ENCODE peak calls at places on chromosome 5, in seven cellular contexts. I is heart left ventricle, C is stomach, P is A549, N is GM12878, X is transverse colon, Q is upper lobe of left lung. T is an unnamed sample.

GRCh38 chr5:112146323-112146848 is 272.7 kb downstream of the EPB41L4A start:
- DNase-seq in I (peak), C (no peak), P (no peak), N (peak), X (no peak), Q (no peak), T (no peak)

GRCh38 chr5:97528941-97529340 is 345.9 kb upstream of the RIOK2 start:
- DNase-seq in I (no peak), C (no peak), P (no peak), N (no peak), X (no peak), Q (no peak), T (no peak)

GRCh38 chr5:179486596-179487051 is 63.7 kb upstream of the RUFY1 start:
- DNase-seq in I (no peak), C (no peak), P (no peak), N (no peak), X (no peak), Q (peak), T (no peak)

GRCh38 chr5:143037071-143037470 is 266.9 kb downstream of the ARHGAP26 start:
- DNase-seq in I (no peak), C (no peak), P (no peak), N (no peak), X (no peak), Q (no peak), T (no peak)

GRCh38 chr5:83470920-83471404 is 582 bp upstream of the VCAN start:
- DNase-seq in I (no peak), C (no peak), P (no peak), N (no peak), X (no peak), Q (no peak), T (no peak)

GRCh38 chr5:42874621-42875198 is 63.0 kb upstream of the SELENOP start:
- DNase-seq in I (no peak), C (no peak), P (no peak), N (no peak), X (peak), Q (no peak), T (no peak)

GRCh38 chr5:26877154-26877553 is 161.2 kb downstream of the CDH9 start:
- DNase-seq in I (no peak), C (no peak), P (no peak), N (no peak), X (no peak), Q (no peak), T (no peak)

GRCh38 chr5:134103397-134103796 is 11.1 kb upstream of the TCF7 start:
- DNase-seq in I (no peak), C (no peak), P (no peak), N (no peak), X (no peak), Q (no peak), T (no peak)

GRCh38 chr5:13866792-13867191 is 77.7 kb downstream of the DNAH5 start:
- DNase-seq in I (no peak), C (no peak), P (peak), N (no peak), X (no peak), Q (no peak), T (peak)

GRCh38 chr5:459562-460412 is 16.8 kb downstream of the EXOC3 start:
- DNase-seq in I (peak), C (no peak), P (no peak), N (no peak), X (peak), Q (peak), T (no peak)

GRCh38 chr5:159163027-159163699 is 46.2 kb downstream of the RNF145 start:
- DNase-seq in I (no peak), C (no peak), P (peak), N (no peak), X (no peak), Q (no peak), T (peak)

GRCh38 chr5:151581841-151582583 is 9.1 kb downstream of the FAT2 start:
- DNase-seq in I (no peak), C (no peak), P (no peak), N (no peak), X (no peak), Q (no peak), T (no peak)

DNA sequence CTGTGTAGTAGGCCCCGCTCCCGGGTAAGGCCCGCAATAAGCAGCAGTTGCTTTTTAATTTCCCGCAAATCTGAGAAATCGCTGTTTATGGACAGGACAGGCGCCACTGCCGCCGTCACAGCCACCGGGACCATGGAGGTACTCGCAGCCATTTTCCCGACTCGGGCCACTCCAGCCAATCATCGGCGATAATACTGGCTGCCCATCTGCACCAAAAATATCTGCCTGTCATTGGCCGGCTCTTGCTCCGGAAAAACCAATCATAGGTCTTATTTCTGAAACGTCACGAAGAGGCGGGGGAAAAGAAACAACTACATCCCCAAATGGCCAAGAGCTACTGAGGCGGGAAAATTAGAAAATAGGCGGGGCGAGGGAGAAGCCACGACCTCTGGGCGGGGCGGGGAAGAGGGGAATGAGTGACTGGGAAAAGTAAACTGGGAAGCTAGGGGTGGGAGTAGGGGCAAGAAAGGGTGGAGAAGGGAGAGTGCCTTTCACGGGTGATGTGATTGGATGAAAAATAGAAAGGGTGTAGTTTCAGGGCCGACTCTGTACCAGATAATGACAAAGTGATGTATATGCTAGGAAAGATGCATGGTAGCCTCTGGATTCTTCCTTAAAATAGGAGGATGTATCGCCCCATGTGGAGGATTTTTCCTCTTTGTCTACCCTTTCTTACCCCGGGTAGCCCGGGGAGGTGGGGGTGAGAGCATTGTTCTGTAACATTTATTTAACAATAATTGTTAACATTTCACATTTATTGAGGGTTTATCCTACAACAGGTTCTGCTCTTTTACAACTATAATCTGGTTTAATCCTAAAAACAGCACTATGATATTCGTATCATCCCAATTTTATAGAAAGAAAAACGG is at the start of gene CDC23:
- DNase-seq in I (peak), C (peak), P (peak), N (peak), X (peak), Q (peak), T (peak)
- TF ChIP-seq POLR2A in I (peak), C (no peak), P (peak), N (peak), X (peak), Q (no peak), T (peak)

GRCh38 chr5:68433921-68434879 is 218.6 kb downstream of the PIK3R1 start:
- DNase-seq in I (peak), C (peak), P (peak), N (peak), X (peak), Q (peak), T (peak)
- TF ChIP-seq POLR2A in I (no peak), C (no peak), P (no peak), N (peak), X (no peak), Q (no peak), T (no peak)

DNA sequence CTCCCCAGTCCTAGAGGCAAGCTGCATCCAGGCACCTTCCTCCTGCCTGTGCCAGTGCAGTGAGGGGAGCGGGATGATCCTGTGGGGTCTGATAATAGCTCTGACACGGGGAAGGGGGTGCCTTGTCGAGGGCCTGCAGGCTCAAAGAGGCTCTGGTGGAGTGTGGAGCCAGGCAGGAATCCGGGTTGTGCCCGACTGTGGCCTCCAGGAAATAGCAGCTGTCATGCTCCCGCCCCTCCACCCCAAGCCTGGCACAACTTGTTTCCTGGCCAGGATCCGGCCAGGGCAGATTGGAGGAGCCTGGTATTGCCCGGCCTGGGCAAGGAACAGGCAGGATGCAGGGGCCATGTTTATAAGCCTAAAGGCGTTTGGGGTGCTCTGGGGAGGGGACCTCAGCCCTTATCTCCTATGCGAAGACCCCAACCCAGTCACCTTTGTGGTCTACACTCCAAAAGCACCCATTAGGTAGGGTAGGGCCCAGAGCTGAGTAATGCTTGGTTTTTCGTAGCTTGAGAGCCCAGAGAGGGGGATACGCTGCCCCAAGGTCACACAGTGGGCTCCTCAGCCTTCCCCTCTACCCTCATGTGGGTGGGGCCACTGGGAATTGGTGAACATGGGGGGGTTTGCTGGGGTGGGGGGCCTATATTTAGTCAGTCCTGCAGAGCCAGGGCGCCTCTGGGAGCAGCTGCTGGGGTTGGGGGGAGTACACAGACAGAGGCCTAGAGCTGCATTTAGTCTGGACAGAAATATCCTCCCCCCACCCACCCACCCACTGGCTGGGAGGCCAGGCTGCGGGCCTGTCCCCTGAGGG is 12.2 kb downstream of the CXXC5 start:
- DNase-seq in I (peak), C (peak), P (no peak), N (no peak), X (peak), Q (no peak), T (peak)
- TF ChIP-seq POLR2A in I (no peak), C (no peak), P (no peak), N (no peak), X (peak), Q (peak), T (peak)

GRCh38 chr5:65828022-65828421 is 98.4 kb upstream of the ERBIN start:
- DNase-seq in I (no peak), C (no peak), P (no peak), N (no peak), X (no peak), Q (no peak), T (no peak)

GRCh38 chr5:65828507-65828906 is 97.9 kb upstream of the ERBIN start:
- DNase-seq in I (no peak), C (no peak), P (no peak), N (no peak), X (no peak), Q (no peak), T (no peak)

GRCh38 chr5:65823174-65823573 is 101.2 kb downstream of the NLN start:
- DNase-seq in I (no peak), C (no peak), P (peak), N (no peak), X (no peak), Q (no peak), T (peak)

GRCh38 chr5:65823820-65824445 is 101.9 kb downstream of the NLN start:
- DNase-seq in I (no peak), C (no peak), P (no peak), N (no peak), X (no peak), Q (no peak), T (no peak)

GRCh38 chr5:65825388-65826328 is 100.7 kb upstream of the ERBIN start:
- DNase-seq in I (no peak), C (no peak), P (no peak), N (peak), X (no peak), Q (no peak), T (no peak)
- TF ChIP-seq POLR2A in I (no peak), C (no peak), P (no peak), N (no peak), X (no peak), Q (no peak), T (no peak)